ENCODE peak calls at places on chromosomes 16 and 17, in six cellular contexts. K, S, Z, X, N and A are unnamed samples.
A peak's percentile ranks its signal among the peaks of the same experiment; 100 is the strongest.

GRCh38 chr16:81513204-81514040 is 68.8 kb downstream of the CMIP start:
- DNase-seq in S (peak; percentile 50), Z (no peak), K (peak; percentile 32), N (no peak), X (no peak), A (peak; percentile 64)

GRCh38 chr17:71472809-71473789 is 647.7 kb upstream of the SOX9 start:
- DNase-seq in S (no peak), X (peak; percentile 86), N (peak; percentile 87), K (peak; percentile 65), Z (no peak), A (peak; percentile 57)

GRCh38 chr17:39229274-39229913 is 3.6 kb upstream of the STAC2 start:
- DNase-seq in N (peak; percentile 42), X (no peak), K (peak; percentile 79), Z (peak; percentile 53), S (no peak), A (peak; percentile 73)

GRCh38 chr16:89200124-89200849 is at the start of gene SLC22A31:
- DNase-seq in K (no peak), Z (peak; percentile 74), N (no peak), S (no peak), X (no peak), A (no peak)

GRCh38 chr17:61160789-61161440 is 238.7 kb upstream of the TBX2 start:
- DNase-seq in S (no peak), X (no peak), N (no peak), K (no peak), Z (no peak), A (no peak)

GRCh38 chr16:85104821-85105391 is 7.4 kb downstream of the CIBAR2 start:
- DNase-seq in Z (peak; percentile 68), N (no peak), X (no peak), S (no peak), K (no peak), A (no peak)

GRCh38 chr17:69943058-69943457 is 132.0 kb upstream of the KCNJ16 start:
- DNase-seq in S (no peak), K (no peak), N (no peak), X (no peak), Z (no peak), A (no peak)

GRCh38 chr17:64282753-64283080 is 19.7 kb upstream of the TEX2 start:
- DNase-seq in K (no peak), S (no peak), N (peak; percentile 25), Z (no peak), X (no peak), A (no peak)

GRCh38 chr17:29883497-29883896 is 46.5 kb downstream of the SSH2 start:
- DNase-seq in S (no peak), N (no peak), Z (no peak), X (no peak), K (peak; percentile 25), A (peak; percentile 51)

GRCh38 chr17:59440757-59441458 is 109.5 kb downstream of the YPEL2 start:
- DNase-seq in K (peak; percentile 90), S (peak; percentile 89), X (peak; percentile 93), N (peak; percentile 95), Z (peak; percentile 89), A (peak; percentile 97)

GRCh38 chr17:82065193-82065637 is 389 bp downstream of the DUS1L start:
- DNase-seq in X (no peak), Z (no peak), S (no peak), N (no peak), K (no peak), A (no peak)

GRCh38 chr16:27901956-27902355 is 161.6 kb downstream of the GSG1L start:
- DNase-seq in Z (no peak), X (no peak), S (no peak), K (no peak), N (no peak), A (no peak)

DNA sequence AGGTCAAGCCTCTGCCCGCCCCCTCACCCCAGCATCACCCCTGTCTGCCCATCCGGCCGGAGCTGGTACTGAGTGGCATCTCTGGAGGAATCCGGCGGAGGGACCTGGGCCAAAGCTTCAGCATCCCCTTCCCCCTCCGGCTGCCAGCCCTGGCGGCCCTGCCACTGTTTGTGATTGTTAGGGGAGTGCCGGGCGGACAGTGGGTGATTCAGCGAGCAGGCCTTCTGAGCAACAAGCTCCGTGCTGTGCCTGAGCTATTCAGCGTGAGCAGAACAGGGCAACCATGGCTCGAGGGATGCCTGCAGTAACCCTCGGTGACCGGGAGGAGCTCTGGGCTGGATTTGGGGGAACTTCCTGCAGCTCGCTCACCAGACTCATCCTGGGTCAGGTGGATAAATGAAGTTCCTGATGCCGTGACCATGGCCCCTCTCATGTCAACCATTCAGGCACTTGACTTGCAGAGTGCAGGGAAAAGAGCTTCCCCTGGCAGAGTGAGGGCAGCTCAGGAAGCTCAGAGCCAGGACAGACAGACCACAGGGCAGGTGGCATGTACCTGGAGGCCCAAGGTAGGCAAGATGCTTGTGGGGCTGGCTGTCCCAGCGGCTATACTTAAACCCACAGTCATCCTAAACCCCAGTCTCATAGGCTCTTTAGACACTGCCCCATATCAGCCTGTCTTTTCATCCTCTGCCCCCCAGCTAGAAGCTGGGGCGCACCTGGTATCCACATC is 24.3 kb upstream of the MLKL start:
- DNase-seq in S (no peak), Z (peak; percentile 53), N (no peak), K (peak; percentile 29), X (no peak), A (peak; percentile 48)
- TF ChIP-seq CTCF in S (no peak), Z (no peak), N (no peak), K (peak; percentile 8), X (no peak), A (peak; percentile 44)

GRCh38 chr17:48592097-48592496 is 1.5 kb downstream of the HOXB5 start:
- DNase-seq in N (no peak), X (no peak), Z (peak; percentile 82), K (no peak), S (no peak), A (no peak)
- H3K4me3 ChIP-seq in N (no peak overlapping the region), X (no peak overlapping the region), Z (peak overlapping the region; percentile 69), K (peak overlapping the region; percentile 46), S (no peak overlapping the region), A (peak overlapping the region; percentile 41)

GRCh38 chr17:17206913-17207368 is 808 bp upstream of the PLD6 start:
- DNase-seq in S (no peak), K (no peak), Z (no peak), X (no peak), N (no peak), A (peak; percentile 28)
- TF ChIP-seq CTCF in S (no peak), K (no peak), Z (no peak), X (no peak), N (no peak), A (no peak)

DNA sequence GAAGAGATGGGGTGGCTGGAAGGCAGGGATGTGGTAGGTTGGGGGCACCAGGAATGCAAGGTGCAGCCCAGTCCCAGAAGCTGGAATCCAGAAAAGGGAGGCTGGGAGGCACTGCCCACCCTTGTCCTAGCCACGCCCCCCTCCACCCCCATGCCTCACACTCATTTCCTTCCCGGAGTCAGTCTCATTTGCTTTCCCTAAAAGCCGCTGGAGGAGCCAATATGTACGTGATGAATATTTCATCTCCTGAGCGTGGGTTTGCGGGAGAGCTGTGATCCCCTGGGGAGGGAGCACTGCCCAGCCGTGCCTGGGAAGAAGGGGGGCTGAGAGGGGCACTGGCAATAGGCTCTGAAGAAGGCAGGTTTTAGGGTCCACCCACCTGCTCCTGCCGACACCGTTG is 124.5 kb upstream of the LHX1 start:
- DNase-seq in Z (no peak), K (no peak), X (no peak), S (no peak), N (no peak), A (no peak)
- H3K4me3 ChIP-seq in Z (no peak overlapping the region), K (no peak overlapping the region), X (no peak overlapping the region), S (no peak overlapping the region), N (no peak overlapping the region), A (no peak overlapping the region)

GRCh38 chr17:79189264-79189663 is 114.6 kb downstream of the ENGASE start:
- DNase-seq in X (no peak), S (no peak), N (no peak), Z (no peak), K (no peak), A (no peak)

GRCh38 chr17:79187186-79187585 is 112.6 kb downstream of the ENGASE start:
- DNase-seq in S (no peak), X (no peak), K (no peak), Z (no peak), N (no peak), A (no peak)

GRCh38 chr17:79188679-79189078 is 114.1 kb downstream of the ENGASE start:
- DNase-seq in S (no peak), N (no peak), X (no peak), Z (no peak), K (no peak), A (no peak)

GRCh38 chr17:79186406-79186805 is 111.8 kb downstream of the ENGASE start:
- DNase-seq in K (no peak), S (no peak), N (no peak), Z (no peak), X (no peak), A (no peak)

DNA sequence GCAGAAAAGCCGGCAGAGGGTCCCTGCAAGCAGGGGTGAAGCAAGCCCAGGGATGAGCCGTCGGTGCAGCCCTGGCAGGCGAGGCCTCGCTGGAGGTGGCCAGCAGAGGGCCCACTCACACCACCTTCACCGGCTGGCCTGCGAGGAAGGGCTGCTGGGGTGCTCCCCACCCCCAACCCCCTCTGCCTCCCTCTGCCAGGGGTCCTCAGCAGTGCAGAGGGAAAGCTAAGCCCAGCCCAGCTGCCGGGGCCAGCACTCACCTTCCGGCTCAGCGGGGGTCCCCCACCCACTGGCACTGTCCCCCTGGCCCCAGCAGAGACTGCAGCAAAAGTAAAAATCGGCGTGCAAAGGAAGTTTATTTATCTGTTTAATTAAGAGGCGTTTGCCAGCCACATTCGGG is 113.4 kb downstream of the ENGASE start:
- DNase-seq in N (peak; percentile 42), S (no peak), K (no peak), X (peak; percentile 10), Z (no peak), A (no peak)
- TF ChIP-seq CTCF in N (peak; percentile 85), S (no peak), K (peak; percentile 50), X (peak; percentile 89), Z (peak; percentile 24), A (peak; percentile 44)